ENCODE peak calls at places on chromosomes 11 and 22, in nine cellular contexts. P is ovary, D is keratinocyte, V is mammary epithelial cell, H is cardiac muscle cell, W is Peyer's patch, K is A549, M is thoracic aorta, B is RWPE2. X is an unnamed sample.

GRCh38 chr11:83063073-83063754 is 8.5 kb downstream of the RAB30 start:
- DNase-seq in P (no peak), D (no peak), V (no peak), H (no peak), W (no peak), K (peak; percentile 36), M (no peak), B (no peak), X (no peak)

GRCh38 chr11:107276057-107276456 is 181.6 kb downstream of the CWF19L2 start:
- DNase-seq in P (no peak), D (no peak), V (no peak), H (no peak), W (no peak), K (no peak), M (no peak), B (no peak), X (no peak)

GRCh38 chr11:119995730-119996491 is 142.0 kb downstream of the TRIM29 start:
- DNase-seq in P (no peak), D (no peak), V (peak; percentile 29), H (no peak), W (no peak), K (no peak), M (no peak), B (no peak), X (no peak)

GRCh38 chr11:19597876-19598275 is 114.8 kb upstream of the NAV2 start:
- DNase-seq in P (no peak), D (no peak), V (no peak), H (no peak), W (no peak), K (no peak), M (no peak), B (no peak), X (no peak)

GRCh38 chr11:96112192-96113099 is 188.5 kb upstream of the MTMR2 start:
- DNase-seq in P (no peak), D (no peak), V (no peak), H (no peak), W (no peak), K (no peak), M (no peak), B (no peak), X (no peak)

GRCh38 chr11:36447947-36448346 is 62.1 kb downstream of the TRAF6 start:
- DNase-seq in P (no peak), D (peak; percentile 63), V (peak; percentile 67), H (no peak), W (no peak), K (no peak), M (no peak), B (peak; percentile 78), X (no peak)

GRCh38 chr11:64207247-64208085 is 945 bp downstream of the FERMT3 start:
- DNase-seq in P (no peak), D (no peak), V (no peak), H (no peak), W (no peak), K (no peak), M (no peak), B (no peak), X (no peak)

GRCh38 chr11:108122166-108122628 is 830 bp downstream of the ACAT1 start:
- DNase-seq in P (no peak), D (no peak), V (no peak), H (no peak), W (no peak), K (no peak), M (no peak), B (no peak), X (no peak)

GRCh38 chr11:69444381-69445130 is 36.9 kb upstream of the LINC01488 start:
- DNase-seq in P (no peak), D (no peak), V (peak; percentile 90), H (peak; percentile 48), W (no peak), K (no peak), M (peak; percentile 10), B (no peak), X (peak; percentile 76)

GRCh38 chr11:5004429-5005274 is 10.0 kb downstream of the OR51L1 start:
- DNase-seq in P (no peak), D (peak; percentile 56), V (peak; percentile 63), H (peak; percentile 77), W (no peak), K (peak; percentile 5), M (no peak), B (no peak), X (peak; percentile 27)

GRCh38 chr11:65894034-65894591 is 3.6 kb downstream of the CCDC85B start:
- DNase-seq in P (no peak), D (no peak), V (no peak), H (no peak), W (no peak), K (no peak), M (no peak), B (no peak), X (no peak)

GRCh38 chr11:117520201-117520600 is 192.5 kb downstream of the CEP164 start:
- DNase-seq in P (no peak), D (no peak), V (no peak), H (no peak), W (no peak), K (no peak), M (no peak), B (no peak), X (no peak)

GRCh38 chr11:76810151-76810853 is 27.1 kb downstream of the TSKU start:
- DNase-seq in P (no peak), D (no peak), V (peak; percentile 56), H (no peak), W (no peak), K (no peak), M (no peak), B (no peak), X (no peak)

GRCh38 chr11:117097567-117098268 is 510 bp downstream of the SIK3 start:
- DNase-seq in P (peak; percentile 49), D (no peak), V (no peak), H (peak; percentile 69), W (peak; percentile 74), K (peak; percentile 27), M (no peak), B (no peak), X (no peak)

GRCh38 chr11:27485930-27486773 is 13.6 kb upstream of the LGR4 start:
- DNase-seq in P (no peak), D (no peak), V (peak; percentile 42), H (peak; percentile 64), W (no peak), K (no peak), M (no peak), B (no peak), X (no peak)

GRCh38 chr11:130178992-130179391 is 19.4 kb downstream of the ST14 start:
- DNase-seq in P (no peak), D (no peak), V (peak; percentile 71), H (no peak), W (no peak), K (no peak), M (no peak), B (no peak), X (no peak)

GRCh38 chr11:20443596-20443995 is 56.1 kb downstream of the PRMT3 start:
- DNase-seq in P (no peak), D (no peak), V (peak; percentile 4), H (peak; percentile 12), W (no peak), K (peak; percentile 3), M (no peak), B (no peak), X (no peak)

GRCh38 chr11:128026596-128026995 is 560.8 kb downstream of the ETS1 start:
- DNase-seq in P (no peak), D (no peak), V (peak; percentile 99), H (no peak), W (no peak), K (no peak), M (peak; percentile 13), B (peak; percentile 89), X (peak; percentile 76)

DNA sequence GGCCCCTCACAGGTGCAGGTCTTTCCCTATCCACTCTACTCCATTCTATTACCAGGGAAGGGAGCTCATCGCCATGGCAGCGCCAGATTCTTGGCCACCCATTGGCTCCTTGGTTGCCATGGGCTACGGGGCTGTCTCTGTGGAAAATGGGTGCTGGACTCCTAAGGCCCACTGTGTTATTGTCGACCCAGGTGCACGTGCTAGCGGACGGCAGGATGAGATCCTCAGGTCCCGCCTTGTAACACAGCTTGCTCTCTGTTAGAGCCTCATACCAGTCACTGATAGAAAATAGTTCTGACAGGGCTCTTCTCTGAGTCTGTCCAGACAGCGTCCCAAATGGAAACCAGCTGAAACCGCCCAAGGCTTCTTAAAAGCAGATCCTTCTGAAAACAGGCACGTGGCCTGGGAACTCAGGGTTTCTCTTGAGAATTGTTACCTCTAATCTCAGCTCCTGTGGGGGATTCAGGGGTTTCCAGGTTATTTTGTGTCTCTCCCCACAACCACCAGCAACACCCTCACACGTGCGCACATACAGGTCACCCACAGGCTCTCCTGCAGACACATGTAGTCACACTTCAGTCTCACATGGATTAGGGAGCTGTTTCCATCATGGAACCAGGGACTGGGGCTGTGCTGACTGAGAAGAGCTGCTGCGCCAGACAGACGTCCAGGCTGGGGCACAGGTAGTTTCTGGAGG is 1.5 kb downstream of the TUB start:
- DNase-seq in P (no peak), D (no peak), V (no peak), H (peak; percentile 64), W (no peak), K (peak; percentile 21), M (no peak), B (no peak), X (no peak)
- H3K4me3 ChIP-seq in P (no peak overlapping the region), D (no peak overlapping the region), V (no peak overlapping the region), H (no peak overlapping the region), W (no peak overlapping the region), K (peak overlapping the region; percentile 80), M (no peak overlapping the region), B (no peak overlapping the region), X (no peak overlapping the region)

DNA sequence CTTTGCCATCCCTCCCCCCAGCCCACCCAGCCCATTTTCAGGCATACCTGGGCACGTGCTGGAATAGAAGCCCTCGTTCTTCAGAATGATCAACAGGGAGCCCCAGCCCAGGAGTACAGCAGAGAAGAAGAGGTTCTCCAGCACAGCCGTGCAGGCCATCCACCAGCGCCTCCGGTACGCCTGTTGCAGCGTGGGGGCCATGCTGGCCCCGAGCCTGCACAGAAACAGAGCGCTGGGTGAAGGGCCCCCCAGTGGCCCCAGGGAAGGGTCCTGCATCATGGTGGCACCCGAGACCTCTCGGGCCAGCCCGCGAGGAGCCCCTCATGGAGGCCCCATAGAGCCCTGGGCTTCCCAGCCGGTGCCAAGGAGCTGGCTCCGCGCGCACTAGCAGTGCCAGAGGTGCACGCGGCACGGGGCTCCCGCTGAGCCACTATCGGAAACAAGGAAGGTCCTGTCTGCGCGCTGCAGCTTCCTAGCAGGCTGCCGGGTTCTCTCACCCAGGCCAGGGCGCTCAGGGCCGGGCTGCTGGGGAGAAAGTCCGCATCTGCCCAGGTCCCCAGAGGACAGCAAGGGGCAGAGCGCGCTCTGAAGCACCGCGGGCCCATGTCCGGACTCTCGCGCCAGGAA is 1.5 kb downstream of the SLC43A1 start:
- DNase-seq in P (peak; percentile 48), D (no peak), V (no peak), H (peak; percentile 56), W (peak; percentile 66), K (no peak), M (no peak), B (no peak), X (no peak)
- H3K27ac ChIP-seq in P (peak overlapping the region; percentile 0), D (no peak overlapping the region), V (no peak overlapping the region), H (no peak overlapping the region), W (peak overlapping the region; percentile 68), K (peak overlapping the region; percentile 85), M (no peak overlapping the region), B (no peak overlapping the region), X (no peak overlapping the region)

GRCh38 chr22:36497910-36498669 is 8.8 kb downstream of the FOXRED2 start:
- DNase-seq in P (no peak), D (no peak), V (no peak), H (no peak), W (no peak), K (no peak), M (no peak), B (peak; percentile 51), X (no peak)
- TF ChIP-seq CTCF in P (no peak), D (peak; percentile 28), V (no peak), H (no peak), W (no peak), K (no peak), M (no peak), B (no peak), X (no peak)

GRCh38 chr22:30247561-30247960 is 1.0 kb upstream of the LIF start:
- DNase-seq in P (no peak), D (no peak), V (no peak), H (no peak), W (no peak), K (no peak), M (no peak), B (no peak), X (no peak)
- H3K4me3 ChIP-seq in P (no peak overlapping the region), D (peak overlapping the region; percentile 52), V (peak overlapping the region; percentile 78), H (no peak overlapping the region), W (peak overlapping the region; percentile 62), K (no peak overlapping the region), M (no peak overlapping the region), B (no peak overlapping the region), X (peak overlapping the region; percentile 84)